ENCODE peak calls at places on chromosomes 2 and 18, in ten cellular contexts. B is adrenal gland; U is osteocyte; H is stimulated activated CD4-positive, alpha-beta T cell treated with anti-CD3 and anti-CD28 coated beads, Interleukin-2, amount 100 ng/mL, for 48 hours; O is G401; V is activated CD8-positive, alpha-beta memory T cell treated with anti-CD3 and anti-CD28 coated beads for 4 hours; G is activated gamma-delta T cell treated with Interleukin-2 at 50 U/mL for 16 hours; Z is stimulated activated CD8-positive, alpha-beta memory T cell treated with anti-CD3 and anti-CD28 coated beads, Interleukin-15, amount 100 ng/mL, for 1 hour; I is B cell; P is SHP77. F is an unnamed sample.

GRCh38 chr2:58447586-58447985 is 206.5 kb upstream of the FANCL start:
- DNase-seq in B (no peak), U (no peak), H (no peak), O (no peak), V (no peak), G (no peak), Z (no peak), I (no peak), P (no peak), F (no peak)

GRCh38 chr2:73981081-73981968 is 3.4 kb upstream of the TET3 start:
- DNase-seq in B (peak; percentile 58), U (no peak), H (peak; percentile 40), O (no peak), V (no peak), G (peak; percentile 11), Z (no peak), I (no peak), P (no peak), F (no peak)

GRCh38 chr2:74278176-74278575 is 65.0 kb downstream of the SLC4A5 start:
- DNase-seq in B (peak; percentile 18), U (no peak), H (no peak), O (no peak), V (no peak), G (no peak), Z (no peak), I (no peak), P (no peak), F (no peak)

GRCh38 chr18:6389005-6389404 is 25.7 kb downstream of the L3MBTL4 start:
- DNase-seq in B (no peak), U (no peak), H (no peak), O (no peak), V (no peak), G (no peak), Z (no peak), I (no peak), P (no peak), F (no peak)

GRCh38 chr2:100976634-100977391 is 25.3 kb upstream of the RPL31 start:
- DNase-seq in B (no peak), U (no peak), H (no peak), O (no peak), V (no peak), G (no peak), Z (no peak), I (peak; percentile 67), P (peak; percentile 5), F (no peak)

GRCh38 chr2:199455533-199456382 is 2.0 kb downstream of the SATB2 start:
- DNase-seq in B (no peak), U (no peak), H (no peak), O (no peak), V (no peak), G (no peak), Z (no peak), I (no peak), P (peak; percentile 76), F (no peak)

GRCh38 chr2:152405206-152406118 is 70.5 kb downstream of the FMNL2 start:
- DNase-seq in B (peak; percentile 42), U (no peak), H (no peak), O (no peak), V (no peak), G (no peak), Z (no peak), I (no peak), P (peak; percentile 17), F (no peak)

GRCh38 chr2:141055526-141055925 is 1075.3 kb downstream of the LRP1B start:
- DNase-seq in B (no peak), U (no peak), H (no peak), O (no peak), V (no peak), G (no peak), Z (no peak), I (no peak), P (no peak), F (no peak)

GRCh38 chr18:70142021-70142420 is 63.5 kb downstream of the RTTN start:
- DNase-seq in B (no peak), U (no peak), H (no peak), O (peak; percentile 91), V (no peak), G (no peak), Z (no peak), I (no peak), P (no peak), F (no peak)

GRCh38 chr2:63432373-63432772 is 155.9 kb downstream of the WDPCP start:
- DNase-seq in B (no peak), U (no peak), H (no peak), O (no peak), V (no peak), G (no peak), Z (no peak), I (no peak), P (no peak), F (no peak)

GRCh38 chr2:203808041-203808750 is 59.4 kb upstream of the CTLA4 start:
- DNase-seq in B (no peak), U (peak; percentile 84), H (no peak), O (peak; percentile 6), V (no peak), G (no peak), Z (no peak), I (no peak), P (no peak), F (no peak)

GRCh38 chr2:36486546-36487044 is 111.4 kb downstream of the FEZ2 start:
- DNase-seq in B (no peak), U (no peak), H (no peak), O (peak; percentile 54), V (no peak), G (no peak), Z (no peak), I (no peak), P (no peak), F (no peak)

GRCh38 chr2:37925063-37925897 is at the start of gene RMDN2:
- DNase-seq in B (peak; percentile 90), U (peak; percentile 95), H (peak; percentile 72), O (peak; percentile 88), V (peak; percentile 59), G (peak; percentile 82), Z (peak; percentile 57), I (peak; percentile 89), P (peak; percentile 97), F (peak; percentile 94)

GRCh38 chr2:214809751-214810564 is 475 bp upstream of the BARD1 start:
- DNase-seq in B (peak; percentile 99), U (peak; percentile 100), H (peak; percentile 100), O (peak; percentile 70), V (peak; percentile 95), G (peak; percentile 98), Z (peak; percentile 96), I (peak; percentile 99), P (peak; percentile 98), F (peak; percentile 100)

GRCh38 chr2:28656937-28657615 is 94.6 kb upstream of the PPP1CB start:
- DNase-seq in B (no peak), U (no peak), H (no peak), O (no peak), V (no peak), G (no peak), Z (no peak), I (no peak), P (no peak), F (no peak)

GRCh38 chr2:20071397-20072383 is 20.3 kb upstream of the LAPTM4A start:
- DNase-seq in B (peak; percentile 58), U (peak; percentile 89), H (no peak), O (peak; percentile 84), V (no peak), G (no peak), Z (no peak), I (no peak), P (no peak), F (no peak)

GRCh38 chr2:20141056-20141762 is 83.7 kb downstream of the SDC1 start:
- DNase-seq in B (peak; percentile 95), U (no peak), H (no peak), O (no peak), V (no peak), G (no peak), Z (no peak), I (no peak), P (peak; percentile 37), F (peak; percentile 77)

GRCh38 chr18:24014062-24014985 is at the start of gene TTC39C:
- DNase-seq in B (peak; percentile 72), U (peak; percentile 88), H (peak; percentile 78), O (peak; percentile 64), V (peak; percentile 79), G (peak; percentile 82), Z (peak; percentile 59), I (peak; percentile 78), P (peak; percentile 76), F (peak; percentile 71)